ENCODE peak calls at places on chromosome 11, in four cellular contexts. L is HepG2, T is sigmoid colon, D is endothelial cell of umbilical vein. R is an unnamed sample.
A peak's percentile ranks its signal among the peaks of the same experiment; 100 is the strongest.

GRCh38 chr11:1150769-1151365 is 6.9 kb upstream of the MUC5AC start:
- DNase-seq in L (no peak), T (no peak), D (peak; percentile 47), R (no peak)

GRCh38 chr11:114259124-114259526 is 37.1 kb upstream of the NNMT start:
- DNase-seq in L (no peak), T (peak; percentile 87), D (no peak), R (peak; percentile 84)

GRCh38 chr11:134675983-134676382 is 263.9 kb upstream of the B3GAT1 start:
- DNase-seq in L (no peak), T (peak; percentile 22), D (no peak), R (no peak)

GRCh38 chr11:122746050-122746478 is 90.5 kb downstream of the UBASH3B start:
- DNase-seq in L (no peak), T (no peak), D (no peak), R (no peak)

GRCh38 chr11:60919956-60920355 is 4.3 kb upstream of the TMEM132A start:
- DNase-seq in L (no peak), T (no peak), D (no peak), R (no peak)

GRCh38 chr11:19071255-19071654 is 10.7 kb upstream of the MRGPRX2 start:
- DNase-seq in L (peak; percentile 78), T (peak; percentile 75), D (peak; percentile 84), R (peak; percentile 60)

GRCh38 chr11:23314162-23314561 is 453.9 kb upstream of the CCDC179 start:
- DNase-seq in L (no peak), T (no peak), D (peak; percentile 87), R (no peak)

GRCh38 chr11:106495046-106495445 is 417.6 kb downstream of the AASDHPPT start:
- DNase-seq in L (no peak), T (no peak), D (no peak), R (no peak)

GRCh38 chr11:47152953-47153950 is 23.4 kb downstream of the ARFGAP2 start:
- DNase-seq in L (peak; percentile 63), T (peak; percentile 89), D (peak; percentile 76), R (peak; percentile 60)

GRCh38 chr11:44946268-44946667 is 4.4 kb downstream of the TP53I11 start:
- DNase-seq in L (no peak), T (peak; percentile 92), D (no peak), R (no peak)

GRCh38 chr11:2139691-2140337 is 625 bp upstream of the IGF2 start:
- DNase-seq in L (peak; percentile 29), T (no peak), D (no peak), R (no peak)

GRCh38 chr11:19275496-19275895 is 34.8 kb upstream of the E2F8 start:
- DNase-seq in L (no peak), T (no peak), D (no peak), R (no peak)

GRCh38 chr11:106076421-106076922 is 675 bp downstream of the KBTBD3 start:
- DNase-seq in L (no peak), T (peak; percentile 61), D (no peak), R (peak; percentile 20)

GRCh38 chr11:68792400-68792955 is 41.2 kb upstream of the TESMIN start:
- DNase-seq in L (no peak), T (no peak), D (no peak), R (no peak)

GRCh38 chr11:115607621-115608191 is 103.5 kb upstream of the CADM1 start:
- DNase-seq in L (no peak), T (no peak), D (no peak), R (no peak)

GRCh38 chr11:898160-898517 is 12.5 kb downstream of the CHID1 start:
- DNase-seq in L (peak; percentile 27), T (no peak), D (peak; percentile 13), R (no peak)

GRCh38 chr11:9074338-9075029 is 16.9 kb downstream of the SCUBE2 start:
- DNase-seq in L (no peak), T (no peak), D (no peak), R (no peak)

GRCh38 chr11:76379811-76380160 is 1.1 kb downstream of the THAP12 start:
- DNase-seq in L (no peak), T (no peak), D (no peak), R (no peak)

GRCh38 chr11:105799728-105800462 is 190.0 kb downstream of the GRIA4 start:
- DNase-seq in L (no peak), T (no peak), D (no peak), R (no peak)

GRCh38 chr11:72581067-72581466 is 93.2 kb downstream of the PDE2A start:
- DNase-seq in L (no peak), T (peak; percentile 33), D (no peak), R (no peak)

GRCh38 chr11:57310630-57311086 is 14.1 kb downstream of the TNKS1BP1 start:
- DNase-seq in L (peak; percentile 78), T (no peak), D (no peak), R (no peak)

GRCh38 chr11:71525938-71526495 is 1.1 kb upstream of the KRTAP5-7 start:
- DNase-seq in L (peak; percentile 75), T (no peak), D (no peak), R (no peak)

GRCh38 chr11:46267930-46268329 is 9.5 kb upstream of the CREB3L1 start:
- DNase-seq in L (no peak), T (no peak), D (no peak), R (no peak)

GRCh38 chr11:3995949-3996554 is 98.5 kb upstream of the RRM1 start:
- DNase-seq in L (no peak), T (no peak), D (peak; percentile 82), R (no peak)

GRCh38 chr11:72719551-72719950 is 32.7 kb downstream of the ARAP1 start:
- DNase-seq in L (no peak), T (no peak), D (no peak), R (no peak)

GRCh38 chr11:110130642-110131238 is 37.5 kb downstream of the ZC3H12C start:
- DNase-seq in L (no peak), T (no peak), D (peak; percentile 62), R (no peak)

GRCh38 chr11:83727251-83727650 is 441.1 kb upstream of the CCDC90B start:
- DNase-seq in L (no peak), T (no peak), D (no peak), R (no peak)

GRCh38 chr11:2762451-2762850 is 62.7 kb upstream of the KCNQ1OT1 start:
- DNase-seq in L (no peak), T (no peak), D (no peak), R (no peak)

GRCh38 chr11:75731095-75731494 is 13.5 kb downstream of the MOGAT2 start:
- DNase-seq in L (no peak), T (no peak), D (no peak), R (no peak)

GRCh38 chr11:69947059-69947771 is 128.0 kb upstream of the FGF3 start:
- DNase-seq in L (no peak), T (no peak), D (no peak), R (no peak)

GRCh38 chr11:77193915-77194830 is 66.1 kb downstream of the MYO7A start:
- DNase-seq in L (no peak), T (peak; percentile 46), D (no peak), R (no peak)

GRCh38 chr11:126874831-126875230 is 125.7 kb downstream of the KIRREL3 start:
- DNase-seq in L (no peak), T (no peak), D (no peak), R (no peak)
- TF ChIP-seq CTCF in L (no peak), T (no peak), D (no peak), R (no peak)

GRCh38 chr11:65917434-65918210 is 1.2 kb downstream of the C11orf68 start:
- DNase-seq in L (no peak), T (no peak), D (no peak), R (no peak)

GRCh38 chr11:65917077-65917433 is 1.8 kb downstream of the C11orf68 start:
- DNase-seq in L (no peak), T (no peak), D (no peak), R (no peak)

GRCh38 chr11:65915821-65916251 is 3.0 kb downstream of the C11orf68 start:
- DNase-seq in L (peak; percentile 74), T (peak; percentile 97), D (peak; percentile 94), R (peak; percentile 44)

GRCh38 chr11:65916391-65916790 is 2.5 kb downstream of the C11orf68 start:
- DNase-seq in L (no peak), T (no peak), D (no peak), R (no peak)

GRCh38 chr11:65915101-65915820 is 3.6 kb downstream of the C11orf68 start:
- DNase-seq in L (no peak), T (no peak), D (no peak), R (no peak)
- TF ChIP-seq POLR2A in L (peak; percentile 8), T (no peak), D (no peak), R (no peak)

DNA sequence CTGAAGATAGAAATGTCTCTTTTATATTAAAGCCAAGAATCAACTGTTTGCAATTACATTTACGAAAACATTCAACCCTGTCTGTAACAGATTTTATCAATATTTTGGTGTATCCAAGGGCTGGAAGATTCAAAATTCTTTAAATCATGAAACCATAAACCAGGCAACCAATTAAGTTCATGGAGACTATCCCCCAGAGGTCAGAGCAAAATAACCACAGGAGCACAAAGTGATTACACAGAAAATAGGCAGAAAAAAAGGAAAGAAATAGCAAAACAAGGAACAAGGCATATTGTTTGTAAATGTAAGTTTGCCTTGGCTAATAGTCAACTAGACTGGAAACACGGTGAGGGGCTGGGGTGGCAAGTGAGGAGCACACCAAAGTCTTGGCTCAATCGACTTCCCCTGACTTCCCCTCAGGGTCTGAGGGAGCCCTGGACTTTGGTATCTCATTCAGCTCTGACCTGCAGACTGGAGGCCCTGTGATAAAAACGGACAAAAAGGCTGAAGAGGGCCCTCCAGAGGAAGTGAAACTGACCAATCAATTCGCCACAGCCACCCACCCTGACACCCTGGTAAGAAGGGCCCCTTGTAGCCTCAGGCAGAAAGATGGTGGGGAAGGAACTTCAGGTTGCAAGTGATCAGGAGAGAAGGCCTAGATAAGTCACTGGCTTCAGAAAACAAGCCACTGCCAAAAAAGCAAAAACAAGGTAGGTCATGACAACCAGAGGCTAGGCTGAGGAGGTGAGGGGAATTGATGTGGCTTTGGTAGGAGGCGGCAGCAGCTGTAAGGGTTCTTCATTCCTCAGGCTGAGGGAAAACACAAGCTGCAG is 1.9 kb downstream of the SIK3 start:
- DNase-seq in L (peak; percentile 78), T (no peak), D (no peak), R (no peak)
- TF ChIP-seq POLR2AphosphoS5 in L (peak; percentile 21), T (no peak), D (no peak), R (no peak)

GRCh38 chr11:37317803-37318202 is 719.8 kb upstream of the RAG2 start:
- DNase-seq in L (no peak), T (no peak), D (no peak), R (no peak)

GRCh38 chr11:37323843-37324242 is 725.8 kb upstream of the RAG2 start:
- DNase-seq in L (no peak), T (no peak), D (no peak), R (no peak)

GRCh38 chr11:37320921-37321320 is 722.9 kb upstream of the RAG2 start:
- DNase-seq in L (no peak), T (no peak), D (no peak), R (no peak)

DNA sequence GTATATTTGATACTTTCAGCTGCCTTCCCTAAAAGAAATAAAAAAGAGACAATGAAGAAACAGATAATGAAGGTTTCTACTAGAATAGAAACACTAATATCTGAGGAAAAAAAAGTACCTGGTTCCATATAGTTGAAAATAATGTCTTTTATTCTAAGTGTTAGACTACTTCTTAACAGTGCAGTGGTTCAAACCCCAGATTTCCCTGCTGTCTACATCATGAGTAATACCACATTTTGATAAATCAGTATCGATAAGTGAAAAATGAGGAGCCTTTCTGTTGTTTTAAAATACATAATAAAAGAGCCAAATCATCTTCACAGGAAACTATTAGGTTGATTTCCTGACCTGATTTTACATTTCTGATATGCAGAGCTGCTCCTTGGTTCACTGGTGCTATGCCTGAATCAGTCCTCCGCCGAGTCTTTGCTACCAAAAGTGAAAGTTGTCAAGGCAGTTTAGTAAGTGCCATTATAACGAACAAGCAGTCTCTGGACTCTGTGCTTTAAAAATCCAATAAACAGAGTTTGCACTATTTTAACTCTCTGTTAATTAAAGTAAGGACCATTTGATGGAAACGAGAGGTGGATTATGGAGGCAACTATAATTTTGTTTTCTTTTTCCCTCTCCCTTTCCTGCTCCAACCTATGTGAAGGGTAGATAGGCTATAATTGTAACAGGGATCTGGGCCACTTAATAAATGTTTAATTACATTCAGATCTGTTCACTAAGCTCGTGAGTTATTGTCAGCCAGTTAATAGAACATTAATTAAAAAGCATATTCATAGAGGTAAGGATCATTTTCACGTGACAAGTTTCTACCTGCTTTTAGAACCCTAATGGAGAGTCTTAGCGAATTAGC is 724.5 kb upstream of the RAG2 start:
- DNase-seq in L (no peak), T (no peak), D (no peak), R (no peak)
- TF ChIP-seq CTCF in L (no peak), T (no peak), D (no peak), R (no peak)